ENCODE peak calls at places on chromosomes 5 and 9, in four cellular contexts. One of them, this sample, is unnamed. For H3K9me3, the result is how much of the 10 kb centered on the place peaks cover.

GRCh38 chr5:142795246-142795645 is 25.1 kb downstream of the ARHGAP26 start:
- DNase-seq in CD4-positive, CD25-positive, alpha-beta regulatory T cell: no peak
- DNase-seq in ovary: no peak
- DNase-seq in aorta: no peak
- DNase-seq in this sample: no peak

GRCh38 chr5:14873093-14873492 is 1.5 kb upstream of the ANKH start:
- DNase-seq in ovary: no peak
- DNase-seq in CD4-positive, CD25-positive, alpha-beta regulatory T cell: no peak
- DNase-seq in aorta: no peak
- DNase-seq in this sample: no peak

GRCh38 chr9:81318571-81318970 is 370.8 kb downstream of the TLE1 start:
- DNase-seq in aorta: no peak
- DNase-seq in CD4-positive, CD25-positive, alpha-beta regulatory T cell: no peak
- DNase-seq in ovary: no peak
- DNase-seq in this sample: no peak

GRCh38 chr5:122478741-122479459 is 166.9 kb downstream of the SNCAIP start:
- DNase-seq in ovary: no peak
- DNase-seq in aorta: no peak
- DNase-seq in CD4-positive, CD25-positive, alpha-beta regulatory T cell: no peak
- DNase-seq in this sample: no peak

GRCh38 chr5:131637694-131638093 is 2.7 kb upstream of the RAPGEF6 start:
- DNase-seq in CD4-positive, CD25-positive, alpha-beta regulatory T cell: no peak
- DNase-seq in aorta: no peak
- DNase-seq in ovary: no peak
- DNase-seq in this sample: no peak

GRCh38 chr9:127970401-127971313 is 10.1 kb downstream of the EEIG1 start:
- DNase-seq in CD4-positive, CD25-positive, alpha-beta regulatory T cell: peak
- DNase-seq in ovary: no peak
- DNase-seq in aorta: no peak
- DNase-seq in this sample: peak

GRCh38 chr5:73125289-73125688 is 4.9 kb downstream of the TMEM171 start:
- DNase-seq in aorta: no peak
- DNase-seq in ovary: no peak
- DNase-seq in CD4-positive, CD25-positive, alpha-beta regulatory T cell: no peak
- DNase-seq in this sample: no peak

GRCh38 chr9:108439967-108440366 is 415.8 kb downstream of the ACTL7B start:
- DNase-seq in CD4-positive, CD25-positive, alpha-beta regulatory T cell: no peak
- DNase-seq in aorta: no peak
- DNase-seq in ovary: no peak
- DNase-seq in this sample: no peak

GRCh38 chr5:33565304-33565703 is 124.5 kb downstream of the TARS1 start:
- DNase-seq in aorta: no peak
- DNase-seq in ovary: peak
- DNase-seq in CD4-positive, CD25-positive, alpha-beta regulatory T cell: no peak
- DNase-seq in this sample: no peak

GRCh38 chr5:178532666-178533065 is 57.5 kb downstream of the COL23A1 start:
- DNase-seq in aorta: no peak
- DNase-seq in CD4-positive, CD25-positive, alpha-beta regulatory T cell: no peak
- DNase-seq in ovary: no peak
- DNase-seq in this sample: no peak

GRCh38 chr5:159067201-159067600 is 32.5 kb downstream of the EBF1 start:
- DNase-seq in aorta: no peak
- DNase-seq in ovary: no peak
- DNase-seq in CD4-positive, CD25-positive, alpha-beta regulatory T cell: no peak
- DNase-seq in this sample: no peak

GRCh38 chr5:126280820-126281219 is 142.4 kb upstream of the GRAMD2B start:
- DNase-seq in aorta: no peak
- DNase-seq in CD4-positive, CD25-positive, alpha-beta regulatory T cell: no peak
- DNase-seq in ovary: no peak
- DNase-seq in this sample: no peak

GRCh38 chr9:127225747-127226646 is 38.6 kb upstream of the GARNL3 start:
- DNase-seq in CD4-positive, CD25-positive, alpha-beta regulatory T cell: no peak
- DNase-seq in aorta: peak
- DNase-seq in ovary: peak
- DNase-seq in this sample: no peak

GRCh38 chr9:101848485-101848919 is 110.1 kb upstream of the GRIN3A start:
- DNase-seq in aorta: no peak
- DNase-seq in ovary: no peak
- DNase-seq in CD4-positive, CD25-positive, alpha-beta regulatory T cell: no peak
- DNase-seq in this sample: no peak

GRCh38 chr5:94433393-94434149 is 184.8 kb downstream of the KIAA0825 start:
- DNase-seq in ovary: no peak
- DNase-seq in CD4-positive, CD25-positive, alpha-beta regulatory T cell: no peak
- DNase-seq in aorta: no peak
- DNase-seq in this sample: no peak

GRCh38 chr9:78557540-78557939 is 260.6 kb downstream of the PSAT1 start:
- DNase-seq in CD4-positive, CD25-positive, alpha-beta regulatory T cell: no peak
- DNase-seq in aorta: no peak
- DNase-seq in ovary: no peak
- DNase-seq in this sample: no peak

GRCh38 chr5:157821405-157821804 is 37.5 kb downstream of the CLINT1 start:
- DNase-seq in CD4-positive, CD25-positive, alpha-beta regulatory T cell: no peak
- DNase-seq in aorta: no peak
- DNase-seq in ovary: no peak
- DNase-seq in this sample: no peak
- H3K27ac ChIP-seq in CD4-positive, CD25-positive, alpha-beta regulatory T cell: no peak
- H3K27ac ChIP-seq in aorta: no peak
- H3K27ac ChIP-seq in ovary: no peak
- H3K27ac ChIP-seq in this sample: no peak

GRCh38 chr5:56649569-56649968 is 165.8 kb upstream of the MAP3K1 start:
- DNase-seq in CD4-positive, CD25-positive, alpha-beta regulatory T cell: no peak
- DNase-seq in aorta: no peak
- DNase-seq in ovary: no peak
- DNase-seq in this sample: no peak
- H3K4me3 ChIP-seq in CD4-positive, CD25-positive, alpha-beta regulatory T cell: no peak
- H3K4me3 ChIP-seq in aorta: no peak
- H3K4me3 ChIP-seq in ovary: no peak
- H3K4me3 ChIP-seq in this sample: no peak

DNA sequence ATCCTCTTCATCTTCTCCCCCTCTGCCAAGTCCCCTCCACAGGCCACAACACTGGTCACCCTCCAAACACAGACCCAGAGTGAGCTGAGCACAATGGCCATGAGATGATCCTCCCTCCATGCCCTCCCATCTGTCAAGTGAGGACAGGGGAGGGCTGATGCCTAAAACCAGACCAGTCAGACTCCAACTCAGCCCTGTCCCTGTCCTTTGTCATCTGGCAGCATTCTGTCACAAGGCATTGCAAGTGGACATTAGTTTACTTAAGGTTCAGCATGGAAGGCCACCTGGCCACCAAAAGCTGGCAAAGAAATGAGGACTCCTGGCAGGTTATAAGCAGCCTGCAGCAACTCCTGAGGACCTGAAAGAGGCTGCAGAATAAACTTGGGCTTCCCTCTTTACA is 136.2 kb upstream of the SLC30A5 start:
- DNase-seq in CD4-positive, CD25-positive, alpha-beta regulatory T cell: no peak
- DNase-seq in aorta: no peak
- DNase-seq in ovary: no peak
- DNase-seq in this sample: no peak
- H3K9me3 ChIP-seq in CD4-positive, CD25-positive, alpha-beta regulatory T cell: under half
- H3K9me3 ChIP-seq in aorta: under half
- H3K9me3 ChIP-seq in ovary: under half
- H3K9me3 ChIP-seq in this sample: under half

GRCh38 chr5:156401802-156402201 is 74.8 kb downstream of the SGCD start:
- DNase-seq in ovary: no peak
- DNase-seq in CD4-positive, CD25-positive, alpha-beta regulatory T cell: no peak
- DNase-seq in aorta: no peak
- DNase-seq in this sample: no peak

GRCh38 chr5:156400542-156400941 is 73.6 kb downstream of the SGCD start:
- DNase-seq in aorta: no peak
- DNase-seq in ovary: no peak
- DNase-seq in CD4-positive, CD25-positive, alpha-beta regulatory T cell: no peak
- DNase-seq in this sample: no peak

GRCh38 chr5:156396063-156396829 is 69.3 kb downstream of the SGCD start:
- DNase-seq in CD4-positive, CD25-positive, alpha-beta regulatory T cell: no peak
- DNase-seq in ovary: no peak
- DNase-seq in aorta: no peak
- DNase-seq in this sample: no peak

GRCh38 chr5:156396830-156397081 is 69.8 kb downstream of the SGCD start:
- DNase-seq in ovary: no peak
- DNase-seq in aorta: no peak
- DNase-seq in CD4-positive, CD25-positive, alpha-beta regulatory T cell: no peak
- DNase-seq in this sample: no peak

DNA sequence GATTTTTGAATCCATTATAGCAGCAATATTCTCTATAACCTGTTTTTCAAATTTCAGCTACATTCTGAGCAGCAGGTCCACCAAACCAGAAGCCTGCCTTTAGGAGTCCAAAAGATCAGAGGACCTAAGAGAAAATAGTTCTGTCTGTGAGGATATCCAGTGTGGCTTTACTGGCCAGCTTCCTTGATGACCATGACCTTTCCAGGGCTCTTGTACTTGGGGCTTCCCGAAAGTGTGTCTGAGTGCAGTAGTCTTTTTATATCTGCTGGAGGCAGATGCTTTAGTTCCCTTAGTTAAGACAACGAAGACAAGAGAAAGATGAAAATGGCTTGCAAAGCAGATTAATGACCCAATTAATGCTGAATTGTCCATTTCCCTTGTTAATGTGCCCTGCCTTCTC is 72.4 kb downstream of the SGCD start:
- DNase-seq in ovary: no peak
- DNase-seq in CD4-positive, CD25-positive, alpha-beta regulatory T cell: no peak
- DNase-seq in aorta: no peak
- DNase-seq in this sample: no peak
- H3K27ac ChIP-seq in ovary: no peak
- H3K27ac ChIP-seq in CD4-positive, CD25-positive, alpha-beta regulatory T cell: no peak
- H3K27ac ChIP-seq in aorta: no peak
- H3K27ac ChIP-seq in this sample: no peak

GRCh38 chr9:132894857-132895846 is 16.5 kb downstream of the SPACA9 start:
- DNase-seq in CD4-positive, CD25-positive, alpha-beta regulatory T cell: no peak
- DNase-seq in ovary: no peak
- DNase-seq in aorta: no peak
- DNase-seq in this sample: no peak

GRCh38 chr9:132896906-132897305 is 18.2 kb downstream of the SPACA9 start:
- DNase-seq in CD4-positive, CD25-positive, alpha-beta regulatory T cell: no peak
- DNase-seq in aorta: no peak
- DNase-seq in ovary: peak
- DNase-seq in this sample: no peak

GRCh38 chr9:132896264-132896663 is 17.6 kb downstream of the SPACA9 start:
- DNase-seq in CD4-positive, CD25-positive, alpha-beta regulatory T cell: no peak
- DNase-seq in ovary: no peak
- DNase-seq in aorta: no peak
- DNase-seq in this sample: no peak

GRCh38 chr9:132894343-132894742 is 15.6 kb downstream of the SPACA9 start:
- DNase-seq in aorta: no peak
- DNase-seq in ovary: no peak
- DNase-seq in CD4-positive, CD25-positive, alpha-beta regulatory T cell: no peak
- DNase-seq in this sample: no peak

DNA sequence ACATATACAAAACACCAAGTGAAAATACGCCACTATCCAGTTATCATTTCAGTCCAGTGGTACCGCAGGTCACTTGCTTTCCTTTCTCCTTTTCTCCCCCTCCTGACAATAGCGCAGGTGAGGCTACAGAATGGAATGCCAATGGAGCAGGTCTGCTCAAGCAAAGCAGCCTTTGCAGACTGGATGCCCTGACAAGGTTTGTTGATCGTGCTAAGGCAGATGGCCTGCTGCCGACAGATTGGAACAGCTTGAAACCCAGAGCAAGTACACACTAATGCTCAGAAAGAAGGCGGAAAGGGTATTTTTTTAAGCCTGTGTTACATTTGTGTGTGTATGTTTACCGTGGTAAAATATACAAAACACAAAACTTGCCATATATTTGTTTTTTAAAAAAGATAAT is 19.3 kb downstream of the SPACA9 start:
- DNase-seq in ovary: no peak
- DNase-seq in aorta: no peak
- DNase-seq in CD4-positive, CD25-positive, alpha-beta regulatory T cell: no peak
- DNase-seq in this sample: no peak
- H3K4me3 ChIP-seq in ovary: no peak
- H3K4me3 ChIP-seq in aorta: no peak
- H3K4me3 ChIP-seq in CD4-positive, CD25-positive, alpha-beta regulatory T cell: no peak
- H3K4me3 ChIP-seq in this sample: no peak